ENCODE peak calls at places on chromosomes 2 and 18, in six cellular contexts. G is stimulated activated CD8-positive, alpha-beta memory T cell treated with anti-CD3 and anti-CD28 coated beads, Interleukin-7, amount 100 ng/mL, for 1 hour; H is amniotic stem cell; Q is colonic mucosa; Z is CD8-positive, alpha-beta memory T cell; B is left cardiac atrium. T is an unnamed sample.

GRCh38 chr2:170816499-170817246 is at the start of gene GAD1:
- DNase-seq in G (no peak), H (no peak), Q (peak), Z (no peak), B (peak), T (no peak)

GRCh38 chr2:129761569-129762021 is 217.9 kb upstream of the RAB6C start:
- DNase-seq in G (no peak), H (no peak), Q (no peak), Z (no peak), B (no peak), T (no peak)

GRCh38 chr18:77114564-77115391 is 17.8 kb downstream of the MBP start:
- DNase-seq in G (no peak), H (no peak), Q (peak), Z (no peak), B (peak), T (no peak)

GRCh38 chr2:96961551-96961950 is 24.8 kb downstream of the FAM178B start:
- DNase-seq in G (no peak), H (no peak), Q (no peak), Z (no peak), B (no peak), T (no peak)

GRCh38 chr18:23133860-23134779 is 1.2 kb upstream of the CABLES1 start:
- DNase-seq in G (no peak), H (no peak), Q (peak), Z (no peak), B (no peak), T (no peak)

GRCh38 chr2:238296638-238297457 is 8.4 kb upstream of the PER2 start:
- DNase-seq in G (no peak), H (no peak), Q (no peak), Z (no peak), B (no peak), T (no peak)

GRCh38 chr18:13796515-13796914 is 27.4 kb upstream of the MC5R start:
- DNase-seq in G (no peak), H (no peak), Q (no peak), Z (no peak), B (no peak), T (no peak)

GRCh38 chr2:45922577-45922988 is 271.1 kb downstream of the PRKCE start:
- DNase-seq in G (no peak), H (no peak), Q (no peak), Z (no peak), B (peak), T (no peak)

GRCh38 chr18:73688851-73689659 is 458.6 kb downstream of the FBXO15 start:
- DNase-seq in G (no peak), H (peak), Q (no peak), Z (no peak), B (no peak), T (no peak)

GRCh38 chr2:96701636-96702035 is 38.2 kb downstream of the LMAN2L start:
- DNase-seq in G (no peak), H (no peak), Q (no peak), Z (no peak), B (no peak), T (no peak)

GRCh38 chr2:120559401-120559800 is 176.3 kb upstream of the GLI2 start:
- DNase-seq in G (no peak), H (peak), Q (no peak), Z (no peak), B (no peak), T (no peak)

GRCh38 chr2:189783927-189784867 is at the start of the genes ORMDL1 and PMS1:
- DNase-seq in G (peak), H (peak), Q (peak), Z (peak), B (peak), T (peak)

GRCh38 chr18:51668101-51668500 is 470.6 kb upstream of the MEX3C start:
- DNase-seq in G (no peak), H (peak), Q (peak), Z (no peak), B (peak), T (peak)

GRCh38 chr18:57436965-57437333 is 1.8 kb downstream of the ONECUT2 start:
- DNase-seq in G (no peak), H (no peak), Q (no peak), Z (no peak), B (no peak), T (no peak)

GRCh38 chr2:241894056-241894641 is 24.6 kb downstream of the RTP5 start:
- DNase-seq in G (no peak), H (no peak), Q (no peak), Z (no peak), B (peak), T (no peak)

GRCh38 chr2:128638311-128638710 is 319.6 kb upstream of the HS6ST1 start:
- DNase-seq in G (no peak), H (no peak), Q (peak), Z (no peak), B (no peak), T (no peak)

GRCh38 chr2:174784316-174784715 is 20.0 kb upstream of the CHRNA1 start:
- DNase-seq in G (no peak), H (no peak), Q (no peak), Z (no peak), B (no peak), T (no peak)

GRCh38 chr18:74944676-74945075 is 264.3 kb downstream of the PTGR3 start:
- DNase-seq in G (no peak), H (no peak), Q (no peak), Z (no peak), B (no peak), T (no peak)

GRCh38 chr2:125643128-125643527 is 1012.8 kb upstream of the GYPC start:
- DNase-seq in G (no peak), H (no peak), Q (no peak), Z (no peak), B (no peak), T (no peak)

GRCh38 chr2:162821176-162821575 is 17.4 kb downstream of the KCNH7 start:
- DNase-seq in G (no peak), H (no peak), Q (no peak), Z (no peak), B (no peak), T (no peak)

GRCh38 chr18:44852818-44853217 is 172.1 kb downstream of the SETBP1 start:
- DNase-seq in G (no peak), H (no peak), Q (no peak), Z (no peak), B (no peak), T (no peak)

GRCh38 chr2:69149631-69150215 is 136.7 kb downstream of the ANTXR1 start:
- DNase-seq in G (no peak), H (no peak), Q (no peak), Z (no peak), B (peak), T (no peak)

GRCh38 chr18:29164020-29164706 is 987.2 kb upstream of the CDH2 start:
- DNase-seq in G (no peak), H (peak), Q (no peak), Z (no peak), B (no peak), T (no peak)

T was measured in NK-92 treated with Interleukin-12 subunit alpha and Interleukin-12 subunit beta, amount 100 ng/mL, for 24 hours.